ENCODE peak calls at places on chromosomes 1 and 21, in nine cellular contexts. One of them, this sample, is unnamed.

GRCh38 chr1:1573843-1574720 is 581 bp downstream of the SSU72 start:
- DNase-seq in HTR-8/SVneo: peak
- DNase-seq in NCI-H2029 treated with DMSO at 0.1 percent for 48 hours: no peak
- DNase-seq in SHP77: peak
- DNase-seq in IMR-90: peak
- DNase-seq in CD8-positive, alpha-beta T cell: peak
- DNase-seq in HT1080: peak
- DNase-seq in cardiac septum: peak
- DNase-seq in H7: peak
- DNase-seq in this sample: peak

GRCh38 chr1:228472655-228473054 is 14.5 kb upstream of the RNF187 start:
- DNase-seq in SHP77: no peak
- DNase-seq in cardiac septum: no peak
- DNase-seq in HT1080: peak
- DNase-seq in NCI-H2029 treated with DMSO at 0.1 percent for 48 hours: no peak
- DNase-seq in H7: no peak
- DNase-seq in CD8-positive, alpha-beta T cell: no peak
- DNase-seq in IMR-90: peak
- DNase-seq in HTR-8/SVneo: no peak
- DNase-seq in this sample: no peak

GRCh38 chr1:89910780-89911179 is 84.1 kb upstream of the ZNF326 start:
- DNase-seq in H7: peak
- DNase-seq in cardiac septum: no peak
- DNase-seq in HTR-8/SVneo: peak
- DNase-seq in HT1080: peak
- DNase-seq in IMR-90: peak
- DNase-seq in NCI-H2029 treated with DMSO at 0.1 percent for 48 hours: no peak
- DNase-seq in SHP77: no peak
- DNase-seq in CD8-positive, alpha-beta T cell: no peak
- DNase-seq in this sample: no peak

GRCh38 chr1:184910596-184910995 is 63.7 kb downstream of the NIBAN1 start:
- DNase-seq in NCI-H2029 treated with DMSO at 0.1 percent for 48 hours: no peak
- DNase-seq in H7: no peak
- DNase-seq in IMR-90: peak
- DNase-seq in SHP77: no peak
- DNase-seq in cardiac septum: no peak
- DNase-seq in HT1080: peak
- DNase-seq in HTR-8/SVneo: no peak
- DNase-seq in CD8-positive, alpha-beta T cell: no peak
- DNase-seq in this sample: no peak

GRCh38 chr1:9039761-9040658 is 13.8 kb upstream of the SLC2A7 start:
- DNase-seq in H7: no peak
- DNase-seq in cardiac septum: no peak
- DNase-seq in NCI-H2029 treated with DMSO at 0.1 percent for 48 hours: no peak
- DNase-seq in HT1080: no peak
- DNase-seq in CD8-positive, alpha-beta T cell: no peak
- DNase-seq in SHP77: no peak
- DNase-seq in IMR-90: no peak
- DNase-seq in HTR-8/SVneo: no peak
- DNase-seq in this sample: no peak

GRCh38 chr1:24282491-24282890 is 36.7 kb upstream of the GRHL3 start:
- DNase-seq in NCI-H2029 treated with DMSO at 0.1 percent for 48 hours: no peak
- DNase-seq in cardiac septum: no peak
- DNase-seq in IMR-90: no peak
- DNase-seq in HTR-8/SVneo: no peak
- DNase-seq in SHP77: no peak
- DNase-seq in HT1080: no peak
- DNase-seq in CD8-positive, alpha-beta T cell: no peak
- DNase-seq in H7: no peak
- DNase-seq in this sample: no peak

GRCh38 chr21:43925096-43925481 is 60.1 kb downstream of the AGPAT3 start:
- DNase-seq in HTR-8/SVneo: no peak
- DNase-seq in NCI-H2029 treated with DMSO at 0.1 percent for 48 hours: no peak
- DNase-seq in HT1080: no peak
- DNase-seq in H7: peak
- DNase-seq in CD8-positive, alpha-beta T cell: no peak
- DNase-seq in cardiac septum: no peak
- DNase-seq in SHP77: no peak
- DNase-seq in IMR-90: no peak
- DNase-seq in this sample: no peak

GRCh38 chr1:243742814-243743213 is 107.2 kb downstream of the AKT3 start:
- DNase-seq in SHP77: no peak
- DNase-seq in IMR-90: peak
- DNase-seq in HTR-8/SVneo: peak
- DNase-seq in H7: no peak
- DNase-seq in NCI-H2029 treated with DMSO at 0.1 percent for 48 hours: no peak
- DNase-seq in cardiac septum: no peak
- DNase-seq in HT1080: peak
- DNase-seq in CD8-positive, alpha-beta T cell: no peak
- DNase-seq in this sample: no peak

GRCh38 chr21:28875078-28875477 is 117.6 kb downstream of the LTN1 start:
- DNase-seq in HTR-8/SVneo: no peak
- DNase-seq in cardiac septum: no peak
- DNase-seq in CD8-positive, alpha-beta T cell: no peak
- DNase-seq in NCI-H2029 treated with DMSO at 0.1 percent for 48 hours: no peak
- DNase-seq in H7: no peak
- DNase-seq in IMR-90: peak
- DNase-seq in HT1080: peak
- DNase-seq in SHP77: no peak
- DNase-seq in this sample: no peak

GRCh38 chr21:42674351-42674940 is 21.0 kb downstream of the PDE9A start:
- DNase-seq in H7: peak
- DNase-seq in NCI-H2029 treated with DMSO at 0.1 percent for 48 hours: no peak
- DNase-seq in CD8-positive, alpha-beta T cell: no peak
- DNase-seq in IMR-90: no peak
- DNase-seq in HT1080: no peak
- DNase-seq in cardiac septum: no peak
- DNase-seq in HTR-8/SVneo: no peak
- DNase-seq in SHP77: no peak
- DNase-seq in this sample: no peak